ENCODE peak calls at places on chromosome 2, in four cellular contexts. I, R, C and X are unnamed samples.

GRCh38 chr2:128258218-128258617 is 60.5 kb downstream of the HS6ST1 start:
- DNase-seq in C (no peak), R (no peak), I (no peak), X (no peak)

GRCh38 chr2:4693266-4693665 is 989.9 kb downstream of the DCDC2C start:
- DNase-seq in R (no peak), I (no peak), C (no peak), X (no peak)

GRCh38 chr2:156826342-156826933 is 390.3 kb downstream of the GPD2 start:
- DNase-seq in R (peak; percentile 82), I (no peak), C (no peak), X (peak; percentile 72)

GRCh38 chr2:134397146-134397896 is 143.4 kb downstream of the MGAT5 start:
- DNase-seq in I (no peak), R (no peak), C (no peak), X (no peak)

GRCh38 chr2:46827274-46827930 is 88.2 kb downstream of the MCFD2 start:
- DNase-seq in R (peak; percentile 81), C (peak; percentile 63), I (no peak), X (no peak)

GRCh38 chr2:23249348-23249747 is 135.6 kb upstream of the KLHL29 start:
- DNase-seq in I (no peak), C (no peak), R (no peak), X (peak; percentile 74)

GRCh38 chr2:240519396-240520142 is 38.2 kb downstream of the ANKMY1 start:
- DNase-seq in R (peak; percentile 40), C (no peak), I (no peak), X (no peak)

GRCh38 chr2:102764083-102764482 is 2.3 kb downstream of the TMEM182 start:
- DNase-seq in I (no peak), C (no peak), R (peak; percentile 20), X (no peak)

GRCh38 chr2:73386342-73386868 is 769 bp downstream of the ALMS1 start:
- DNase-seq in I (no peak), C (no peak), R (no peak), X (no peak)

GRCh38 chr2:188292446-188293239 is 969 bp downstream of the GULP1 start:
- DNase-seq in I (no peak), R (peak; percentile 86), C (peak; percentile 82), X (peak; percentile 90)

GRCh38 chr2:148165975-148166374 is 145.1 kb downstream of the MBD5 start:
- DNase-seq in C (no peak), I (no peak), R (no peak), X (no peak)

GRCh38 chr2:43212931-43213330 is 13.5 kb downstream of the ZFP36L2 start:
- DNase-seq in C (peak; percentile 83), R (no peak), I (no peak), X (peak; percentile 86)

GRCh38 chr2:150601280-150602038 is 114.0 kb upstream of the RND3 start:
- DNase-seq in C (no peak), I (no peak), R (peak; percentile 81), X (no peak)

GRCh38 chr2:206728277-206729199 is 10.3 kb upstream of the DYTN start:
- DNase-seq in R (peak; percentile 32), C (no peak), I (no peak), X (no peak)

GRCh38 chr2:150507071-150507470 is 19.6 kb upstream of the RND3 start:
- DNase-seq in I (no peak), R (no peak), C (no peak), X (no peak)

GRCh38 chr2:25972049-25972823 is 10.1 kb downstream of the KIF3C start:
- DNase-seq in I (no peak), C (no peak), R (peak; percentile 72), X (no peak)

GRCh38 chr2:132873738-132874137 is 203.7 kb upstream of the LYPD1 start:
- DNase-seq in C (no peak), R (no peak), I (no peak), X (no peak)

GRCh38 chr2:11564864-11565567 is 31.2 kb downstream of the GREB1 start:
- DNase-seq in I (no peak), C (no peak), R (no peak), X (peak; percentile 38)

GRCh38 chr2:173059941-173060575 is 15.6 kb upstream of the MAP3K20 start:
- DNase-seq in C (no peak), I (no peak), R (peak; percentile 43), X (no peak)

GRCh38 chr2:124983595-124983994 is 958.5 kb downstream of the CNTNAP5 start:
- DNase-seq in C (no peak), I (no peak), R (peak; percentile 51), X (no peak)

GRCh38 chr2:172100080-172101007 is 2.4 kb downstream of the DLX2 start:
- DNase-seq in C (no peak), R (no peak), I (no peak), X (no peak)

GRCh38 chr2:105328281-105329196 is 996 bp downstream of the TGFBRAP1 start:
- DNase-seq in I (peak; percentile 9), C (peak; percentile 77), R (peak; percentile 50), X (peak; percentile 67)

GRCh38 chr2:161842751-161843433 is 218.7 kb downstream of the SLC4A10 start:
- DNase-seq in R (no peak), C (no peak), I (no peak), X (no peak)

GRCh38 chr2:122263746-122264145 is 508.3 kb downstream of the TSN start:
- DNase-seq in I (no peak), C (no peak), R (no peak), X (no peak)

GRCh38 chr2:108396845-108397244 is 19.1 kb downstream of the SULT1C4 start:
- DNase-seq in C (no peak), R (peak; percentile 47), I (no peak), X (no peak)

GRCh38 chr2:61538920-61539559 is 884 bp upstream of the XPO1 start:
- DNase-seq in R (peak; percentile 10), C (no peak), I (peak; percentile 20), X (peak; percentile 68)

GRCh38 chr2:159066541-159067156 is 98.2 kb downstream of the TANC1 start:
- DNase-seq in C (no peak), R (no peak), I (no peak), X (no peak)

GRCh38 chr2:223759569-223760430 is 77.6 kb downstream of the AP1S3 start:
- DNase-seq in R (peak; percentile 54), C (no peak), I (no peak), X (no peak)

GRCh38 chr2:97857553-97857952 is 138.2 kb downstream of the TMEM131 start:
- DNase-seq in I (no peak), C (no peak), R (no peak), X (no peak)

GRCh38 chr2:71101656-71102055 is 28.4 kb downstream of the MCEE start:
- DNase-seq in R (peak; percentile 94), I (no peak), C (no peak), X (no peak)

GRCh38 chr2:160156665-160157064 is 43.4 kb downstream of the ITGB6 start:
- DNase-seq in C (no peak), R (peak; percentile 83), I (no peak), X (no peak)

GRCh38 chr2:105034170-105034569 is 3.7 kb upstream of the MRPS9 start:
- DNase-seq in R (peak; percentile 4), C (no peak), I (no peak), X (no peak)

GRCh38 chr2:54581326-54582039 is 125.4 kb downstream of the SPTBN1 start:
- DNase-seq in R (no peak), C (no peak), I (no peak), X (no peak)

GRCh38 chr2:43220229-43220981 is 6.0 kb downstream of the ZFP36L2 start:
- DNase-seq in C (no peak), I (no peak), R (peak; percentile 42), X (no peak)

GRCh38 chr2:10346929-10347558 is 44.3 kb downstream of the HPCAL1 start:
- DNase-seq in C (no peak), I (no peak), R (peak; percentile 41), X (no peak)

GRCh38 chr2:63594622-63595021 is 5.9 kb downstream of the MDH1 start:
- DNase-seq in R (no peak), C (no peak), I (no peak), X (no peak)